ENCODE peak calls at places on chromosomes 13 and 19, in seven cellular contexts. M, P, T, Y, X, C and E are unnamed samples.

GRCh38 chr19:7679771-7680605 is 645 bp upstream of the TRAPPC5 start:
- DNase-seq in M (no peak), X (no peak), Y (no peak), T (no peak), C (no peak), P (no peak), E (no peak)

GRCh38 chr13:112443191-112444000 is 67.2 kb downstream of the SPACA7 start:
- DNase-seq in T (no peak), C (no peak), Y (peak), M (peak), P (peak), X (no peak), E (no peak)

GRCh38 chr19:1090731-1091543 is 4.2 kb downstream of the POLR2E start:
- DNase-seq in C (no peak), T (no peak), X (no peak), Y (no peak), M (no peak), P (no peak), E (no peak)

GRCh38 chr13:88649855-88650254 is 978.7 kb downstream of the SLITRK5 start:
- DNase-seq in M (no peak), C (no peak), X (no peak), Y (no peak), T (no peak), P (no peak), E (no peak)

GRCh38 chr13:112062619-112063308 is 4.2 kb upstream of the SOX1 start:
- DNase-seq in T (no peak), M (no peak), P (peak), C (no peak), Y (peak), X (no peak), E (no peak)

GRCh38 chr13:60679131-60679530 is 282.1 kb downstream of the TDRD3 start:
- DNase-seq in X (no peak), M (no peak), C (no peak), T (no peak), Y (no peak), P (no peak), E (no peak)

GRCh38 chr19:17329061-17329767 is 5.4 kb downstream of the ANO8 start:
- DNase-seq in X (no peak), C (no peak), P (peak), T (no peak), Y (no peak), M (no peak), E (no peak)

GRCh38 chr13:29591310-29591709 is 4.2 kb downstream of the SLC7A1 start:
- DNase-seq in M (no peak), T (no peak), X (no peak), C (no peak), Y (no peak), P (no peak), E (no peak)

GRCh38 chr19:12133069-12133468 is 7.1 kb downstream of the ZNF20 start:
- DNase-seq in Y (no peak), M (no peak), P (no peak), C (no peak), T (no peak), X (no peak), E (no peak)

GRCh38 chr13:65638572-65639168 is 1591.5 kb downstream of the PCDH9 start:
- DNase-seq in C (peak), M (peak), T (no peak), P (no peak), Y (peak), X (peak), E (peak)

GRCh38 chr13:39417643-39418042 is 185.3 kb downstream of the LHFPL6 start:
- DNase-seq in T (no peak), Y (no peak), P (peak), M (no peak), X (no peak), C (no peak), E (no peak)

GRCh38 chr13:78658630-78659449 is at the start of gene OBI1:
- DNase-seq in Y (peak), P (peak), T (peak), M (peak), X (peak), C (peak), E (peak)
- TF ChIP-seq JUND in Y (no peak), P (no peak), T (no peak), M (no peak), X (no peak), C (no peak), E (no peak)

DNA sequence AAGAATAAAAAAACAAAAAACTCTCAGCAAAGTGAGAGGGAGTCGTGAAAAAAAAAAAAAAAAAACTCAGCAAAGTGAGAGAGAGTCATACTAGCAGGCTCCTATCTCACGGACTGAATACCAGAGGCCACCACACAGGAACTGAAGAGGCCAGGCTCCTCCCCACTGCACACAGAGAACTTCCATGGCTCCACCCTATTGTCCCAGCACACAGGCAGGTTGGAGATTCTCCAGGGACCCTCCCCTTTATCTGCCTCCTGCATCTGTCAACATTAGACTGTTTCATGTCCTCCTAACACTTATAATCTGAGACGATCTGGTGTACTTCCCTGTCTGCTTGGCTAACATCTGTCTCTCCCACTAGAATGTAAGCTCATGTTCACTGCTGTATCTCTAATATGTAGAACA is 37.0 kb upstream of the FARP1 start:
- DNase-seq in C (peak), T (no peak), P (no peak), M (peak), Y (no peak), X (no peak), E (no peak)
- TF ChIP-seq JUND in C (no peak), T (no peak), P (no peak), M (no peak), Y (no peak), X (no peak), E (no peak)

DNA sequence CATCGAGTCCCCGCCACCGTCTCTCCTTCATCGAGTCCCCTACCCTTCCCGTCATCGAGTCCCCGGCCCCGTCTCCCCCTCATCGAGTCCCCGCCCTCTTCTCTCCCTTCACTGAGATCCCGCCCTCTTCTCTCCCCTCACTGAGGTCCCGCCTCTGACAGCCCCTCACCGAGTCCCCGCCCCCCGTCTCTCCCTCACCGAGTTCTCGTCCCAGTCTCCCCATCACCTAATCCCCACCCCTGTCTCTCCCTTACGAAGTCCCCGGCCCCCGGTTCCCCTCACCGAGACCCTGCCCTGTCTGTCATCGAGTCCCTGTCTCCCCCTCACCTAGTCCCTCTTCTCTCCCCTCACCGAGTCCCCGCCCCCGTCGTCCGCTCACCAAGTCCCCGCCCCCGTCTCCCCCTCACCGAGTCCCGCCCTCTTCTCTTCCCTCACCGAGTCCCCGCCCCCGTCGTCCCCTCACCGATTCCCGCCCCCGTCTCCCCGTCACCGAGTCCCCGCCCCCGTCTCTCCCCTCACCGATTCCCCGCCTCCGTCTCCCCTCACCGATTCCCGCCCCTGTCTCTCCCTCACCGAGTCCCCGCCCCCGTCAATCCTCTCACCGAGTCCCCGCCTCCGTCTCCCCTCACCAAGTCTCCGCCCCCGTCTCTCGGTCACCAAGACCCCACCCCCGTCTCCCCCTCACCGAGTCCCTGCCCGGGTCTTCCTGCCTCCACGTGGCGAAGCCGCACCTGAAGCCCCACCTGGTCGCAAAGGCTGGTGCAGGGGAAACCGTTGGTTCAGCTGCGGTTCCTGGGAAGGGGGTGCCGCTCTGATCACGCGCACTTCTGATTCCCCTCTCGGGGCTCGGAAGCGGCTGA is 23.9 kb upstream of the ZNF846 start:
- DNase-seq in M (peak), P (peak), Y (peak), C (peak), X (no peak), T (peak), E (peak)
- TF ChIP-seq JUND in M (no peak), P (no peak), Y (no peak), C (no peak), X (no peak), T (no peak), E (no peak)

GRCh38 chr19:33418871-33419762 is 45.6 kb downstream of the CEBPG start:
- DNase-seq in C (no peak), T (no peak), P (no peak), X (no peak), Y (no peak), M (no peak), E (no peak)

GRCh38 chr19:33422369-33423180 is 49.1 kb downstream of the CEBPG start:
- DNase-seq in X (no peak), C (no peak), T (no peak), Y (no peak), P (no peak), M (no peak), E (no peak)

GRCh38 chr19:33421368-33421767 is 47.9 kb downstream of the CEBPG start:
- DNase-seq in M (no peak), T (no peak), Y (no peak), C (no peak), P (no peak), X (no peak), E (no peak)

GRCh38 chr19:33419763-33420080 is 46.2 kb downstream of the CEBPG start:
- DNase-seq in M (no peak), Y (peak), C (no peak), T (no peak), P (peak), X (no peak), E (no peak)

DNA sequence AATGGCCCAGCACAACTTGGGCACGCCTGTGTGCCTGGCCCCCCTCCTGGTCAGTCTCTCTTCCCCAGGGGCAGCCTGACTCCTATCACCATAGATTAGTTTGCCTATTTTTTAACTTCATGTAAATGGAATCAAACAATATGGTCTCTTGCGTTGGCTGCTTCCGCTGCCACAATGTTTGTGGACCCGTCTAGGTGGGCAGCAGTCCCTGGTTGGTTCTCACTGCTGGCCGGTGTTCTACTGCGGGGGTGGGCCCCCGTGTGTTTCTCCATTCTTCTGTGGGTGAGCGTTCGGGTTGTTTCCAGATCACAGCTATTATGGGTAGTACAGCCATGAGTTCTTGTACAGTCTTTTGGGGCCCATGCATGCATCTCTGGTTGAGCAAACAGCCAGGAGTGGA is 47.3 kb downstream of the CEBPG start:
- DNase-seq in T (no peak), M (no peak), C (no peak), P (no peak), Y (no peak), X (no peak), E (no peak)
- TF ChIP-seq JUND in T (no peak), M (no peak), C (no peak), P (no peak), Y (no peak), X (no peak), E (no peak)

GRCh38 chr13:113491982-113492381 is 1.5 kb upstream of the DCUN1D2 start:
- DNase-seq in C (no peak), X (no peak), M (peak), Y (no peak), T (no peak), P (no peak), E (no peak)

GRCh38 chr13:113491418-113491883 is 940 bp upstream of the DCUN1D2 start:
- DNase-seq in M (peak), X (no peak), Y (peak), P (peak), C (no peak), T (no peak), E (no peak)

GRCh38 chr13:113495494-113496251 is 5.2 kb upstream of the DCUN1D2 start:
- DNase-seq in X (no peak), M (no peak), T (no peak), Y (no peak), C (no peak), P (no peak), E (no peak)

GRCh38 chr13:113490496-113491417 is at the start of gene DCUN1D2:
- DNase-seq in C (peak), P (peak), M (peak), T (peak), X (peak), Y (peak), E (peak)

DNA sequence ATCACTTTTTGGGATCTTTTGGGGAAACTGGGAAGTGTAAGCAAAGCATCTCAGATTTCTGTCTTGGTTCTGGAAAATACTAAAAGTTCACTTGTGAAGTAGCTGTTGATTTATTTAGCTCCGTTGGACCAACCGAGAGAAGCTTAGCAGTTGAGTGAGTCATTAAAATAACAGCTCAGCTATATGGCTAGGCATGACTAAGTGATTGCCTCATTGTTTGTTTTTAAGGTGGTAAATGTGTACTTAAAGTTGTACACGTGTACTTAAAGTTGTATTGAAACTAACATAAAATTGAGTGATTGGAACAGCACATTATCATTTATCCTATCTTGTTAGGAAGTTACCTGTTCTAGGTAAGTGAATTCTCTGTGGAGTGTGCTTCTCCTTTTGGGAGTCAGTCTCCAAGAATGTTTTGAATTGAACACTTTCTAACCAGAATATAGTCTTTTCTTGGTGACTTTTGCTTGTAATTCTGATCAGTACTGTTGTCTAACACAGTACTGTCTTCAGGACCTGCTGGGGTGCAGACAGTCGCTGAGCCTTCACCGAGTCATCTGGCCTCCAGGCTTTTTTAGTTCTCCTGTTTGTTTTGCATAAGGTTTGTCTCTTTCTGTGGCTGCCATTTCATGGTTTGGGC is 2.9 kb upstream of the DCUN1D2 start:
- DNase-seq in T (peak), P (no peak), X (peak), Y (no peak), C (peak), M (peak), E (peak)
- TF ChIP-seq JUND in T (no peak), P (peak), X (no peak), Y (peak), C (peak), M (peak), E (peak)